ENCODE peak calls at places on chromosomes 16 and 17, in ten cellular contexts. Z is activated gamma-delta T cell treated with anti-CD3 and anti-CD28 coated beads, Interleukin-2, amount 50 U/mL, for 16 hours; B is hepatic stellate cell; I is transverse colon; W is NCI-H510A; A is cardiac fibroblast; Q is left ventricle myocardium inferior; F is epithelial cell of esophagus; P is B cell; D is putamen. S is an unnamed sample.

GRCh38 chr16:87853411-87854052 is 15.8 kb downstream of the SLC7A5 start:
- DNase-seq in F (peak), B (peak), W (peak), Q (peak), I (peak), A (peak), P (peak), D (peak), Z (peak), S (peak)

GRCh38 chr16:29993903-29994612 is 1.4 kb downstream of the HIRIP3 start:
- DNase-seq in F (no peak), Z (no peak), I (no peak), D (no peak), Q (no peak), P (no peak), B (no peak), W (no peak), A (no peak), S (no peak)

GRCh38 chr17:72063262-72063661 is 57.6 kb upstream of the SOX9 start:
- DNase-seq in P (no peak), Z (no peak), W (peak), B (no peak), A (no peak), F (no peak), D (no peak), I (no peak), Q (no peak), S (no peak)

GRCh38 chr16:13453938-13454553 is 465.9 kb upstream of the ERCC4 start:
- DNase-seq in B (no peak), A (peak), P (no peak), Q (no peak), Z (no peak), D (peak), W (no peak), I (peak), F (peak), S (peak)

GRCh38 chr17:74514632-74515035 is 16.6 kb downstream of the CD300LB start:
- DNase-seq in W (no peak), F (peak), B (no peak), A (no peak), I (no peak), P (no peak), Z (no peak), Q (no peak), D (no peak), S (no peak)

GRCh38 chr16:30724641-30725464 is 23.4 kb upstream of the PHKG2 start:
- DNase-seq in I (peak), B (no peak), A (no peak), Z (no peak), W (no peak), D (no peak), F (no peak), Q (peak), P (peak), S (no peak)

GRCh38 chr17:59498421-59499307 is 66.7 kb upstream of the DHX40 start:
- DNase-seq in Q (no peak), Z (no peak), I (no peak), W (no peak), B (no peak), P (no peak), A (no peak), D (no peak), F (no peak), S (no peak)

GRCh38 chr17:83195330-83196087 is 116.1 kb downstream of the METRNL start:
- DNase-seq in W (no peak), P (no peak), F (no peak), Q (peak), I (no peak), D (no peak), A (peak), B (no peak), Z (no peak), S (no peak)

GRCh38 chr16:85284138-85284897 is 172.0 kb upstream of the CIBAR2 start:
- DNase-seq in Z (no peak), F (no peak), W (no peak), B (no peak), P (no peak), A (no peak), I (no peak), Q (no peak), D (no peak), S (no peak)

GRCh38 chr17:53150101-53150698 is 672.5 kb upstream of the KIF2B start:
- DNase-seq in W (no peak), I (no peak), Q (no peak), B (no peak), Z (no peak), F (no peak), A (no peak), D (no peak), P (no peak), S (peak)

GRCh38 chr16:1142911-1143310 is 10.0 kb upstream of the CACNA1H start:
- DNase-seq in A (no peak), W (no peak), I (no peak), Q (no peak), Z (no peak), F (no peak), B (no peak), D (no peak), P (no peak), S (no peak)

GRCh38 chr17:38922538-38923291 is 2.7 kb upstream of the LASP1NB start:
- DNase-seq in F (peak), I (peak), D (peak), W (no peak), B (no peak), A (peak), P (no peak), Q (no peak), Z (no peak), S (peak)

S was measured in bronchial epithelial cell.